ENCODE peak calls at places on chromosomes 11 and 22, in four cellular contexts. X, U, Q and N are unnamed samples.

GRCh38 chr11:84541711-84542340 is 1085.3 kb downstream of the DLG2 start:
- DNase-seq in X (no peak), U (no peak), Q (no peak), N (peak; percentile 77)

GRCh38 chr11:125110996-125111340 is 458 bp downstream of the TMEM218 start:
- DNase-seq in U (no peak), X (no peak), Q (no peak), N (no peak)

GRCh38 chr22:31876156-31877035 is 67.9 kb upstream of the YWHAH start:
- DNase-seq in Q (peak; percentile 67), X (no peak), U (no peak), N (no peak)

GRCh38 chr22:41636467-41636866 is 15.4 kb downstream of the XRCC6 start:
- DNase-seq in U (no peak), Q (no peak), X (peak; percentile 40), N (peak; percentile 83)

GRCh38 chr22:42174062-42174461 is 43.5 kb upstream of the CYP2D6 start:
- DNase-seq in U (no peak), Q (peak; percentile 63), X (no peak), N (no peak)

GRCh38 chr22:25941365-25941960 is 199.5 kb downstream of the MYO18B start:
- DNase-seq in X (no peak), Q (no peak), U (no peak), N (no peak)

GRCh38 chr11:37264060-37264459 is 666.0 kb upstream of the RAG2 start:
- DNase-seq in X (no peak), U (no peak), Q (no peak), N (no peak)

GRCh38 chr11:69915151-69915500 is 95.9 kb upstream of the FGF3 start:
- DNase-seq in U (peak; percentile 76), Q (no peak), X (no peak), N (no peak)

GRCh38 chr11:76248210-76248609 is 41.9 kb upstream of the WNT11 start:
- DNase-seq in Q (no peak), U (no peak), X (no peak), N (no peak)

GRCh38 chr11:65008873-65009272 is 5.1 kb upstream of the ARL2 start:
- DNase-seq in U (no peak), Q (no peak), X (no peak), N (no peak)

GRCh38 chr22:20015971-20016733 is 471 bp downstream of the ARVCF start:
- DNase-seq in X (peak; percentile 55), Q (no peak), U (no peak), N (no peak)

GRCh38 chr22:42307806-42308563 is 37.5 kb upstream of the TCF20 start:
- DNase-seq in X (no peak), U (no peak), Q (no peak), N (no peak)

GRCh38 chr11:86519064-86519911 is 144.6 kb downstream of the CCDC81 start:
- DNase-seq in X (peak; percentile 38), Q (no peak), U (no peak), N (no peak)

GRCh38 chr11:1928038-1928890 is 8.8 kb downstream of the TNNT3 start:
- DNase-seq in Q (no peak), U (peak; percentile 65), X (no peak), N (no peak)

GRCh38 chr11:130403301-130403804 is 25.1 kb downstream of the ADAMTS8 start:
- DNase-seq in X (peak; percentile 81), U (no peak), Q (no peak), N (peak; percentile 29)

GRCh38 chr11:122159173-122159701 is 43.2 kb upstream of the BLID start:
- DNase-seq in Q (no peak), U (no peak), X (peak; percentile 38), N (no peak)

GRCh38 chr22:23716811-23717801 is 26.3 kb downstream of the RGL4 start:
- DNase-seq in U (no peak), Q (peak; percentile 40), X (peak; percentile 90), N (peak; percentile 88)

GRCh38 chr11:48167380-48167779 is 49.2 kb upstream of the OR4B1 start:
- DNase-seq in Q (no peak), X (no peak), U (no peak), N (no peak)

GRCh38 chr22:43314611-43315010 is 28.6 kb downstream of the SCUBE1 start:
- DNase-seq in U (no peak), Q (no peak), X (no peak), N (no peak)

GRCh38 chr11:107257660-107258059 is 200.0 kb downstream of the CWF19L2 start:
- DNase-seq in U (no peak), Q (no peak), X (no peak), N (no peak)

GRCh38 chr11:113477321-113477720 is 2.1 kb upstream of the DRD2 start:
- DNase-seq in Q (no peak), X (no peak), U (no peak), N (peak; percentile 72)

GRCh38 chr11:104999716-105000115 is 23.3 kb downstream of the CASP5 start:
- DNase-seq in X (no peak), Q (no peak), U (no peak), N (no peak)

GRCh38 chr22:47918936-47919505 is 1156.6 kb downstream of the TBC1D22A start:
- DNase-seq in Q (no peak), X (no peak), U (no peak), N (no peak)